ENCODE peak calls at places on chromosomes 4 and X, in eight cellular contexts. J is iPS-NIHi11, A is GM23248, C is ELF-1, R is mesenteric fat pad, Y is hypothalamus, K is sigmoid colon, S is EH. Q is an unnamed sample.

GRCh38 chr4:10981611-10982010 is 297.0 kb upstream of the CLNK start:
- DNase-seq in K (no peak), A (no peak), C (peak; percentile 73), R (no peak), Y (no peak), S (no peak), J (no peak), Q (no peak)

GRCh38 chrX:2502668-2503519 is 2.1 kb upstream of the DHRSX start:
- DNase-seq in R (peak; percentile 83), A (peak; percentile 39), S (peak; percentile 82), J (no peak), Y (no peak), K (no peak), C (no peak), Q (peak; percentile 30)

GRCh38 chrX:37921758-37922157 is 74.4 kb upstream of the DYNLT3 start:
- DNase-seq in R (no peak), Y (no peak), C (no peak), J (no peak), S (peak; percentile 51), A (peak; percentile 73), K (no peak), Q (no peak)

GRCh38 chr4:106868381-106869035 is 167.6 kb downstream of the DKK2 start:
- DNase-seq in Y (no peak), K (no peak), A (peak; percentile 46), S (peak; percentile 29), J (no peak), C (no peak), R (no peak), Q (peak; percentile 11)

GRCh38 chrX:150363561-150364346 is 637 bp downstream of the MAMLD1 start:
- DNase-seq in S (peak; percentile 54), J (peak; percentile 19), Y (peak; percentile 17), C (peak; percentile 52), K (no peak), A (peak; percentile 76), R (no peak), Q (no peak)

GRCh38 chr4:39043058-39043696 is 11.0 kb upstream of the TMEM156 start:
- DNase-seq in J (no peak), Y (no peak), A (no peak), C (peak; percentile 10), S (peak; percentile 79), R (no peak), K (no peak), Q (no peak)

GRCh38 chrX:119272882-119273806 is 37.1 kb downstream of the PGRMC1 start:
- DNase-seq in J (peak; percentile 83), K (peak; percentile 70), S (peak; percentile 36), C (peak; percentile 97), Y (no peak), A (peak; percentile 56), R (no peak), Q (no peak)

GRCh38 chr4:24282446-24282845 is 301.9 kb downstream of the DHX15 start:
- DNase-seq in Y (no peak), C (no peak), S (no peak), J (no peak), A (no peak), K (no peak), R (no peak), Q (no peak)

GRCh38 chr4:95107635-95108034 is 349.9 kb downstream of the BMPR1B start:
- DNase-seq in R (no peak), Y (no peak), J (no peak), A (peak; percentile 68), K (no peak), C (no peak), S (no peak), Q (no peak)

GRCh38 chrX:100649550-100650356 is 5.8 kb downstream of the SRPX2 start:
- DNase-seq in K (peak; percentile 92), R (no peak), Y (no peak), A (peak; percentile 90), S (peak; percentile 89), C (peak; percentile 85), J (peak; percentile 20), Q (peak; percentile 37)

GRCh38 chr4:21780158-21780557 is 168.4 kb downstream of the KCNIP4 start:
- DNase-seq in R (no peak), S (peak; percentile 32), A (peak; percentile 47), C (no peak), K (no peak), J (no peak), Y (no peak), Q (no peak)

GRCh38 chr4:102247041-102247440 is 98.2 kb downstream of the SLC39A8 start:
- DNase-seq in S (peak; percentile 3), K (no peak), C (no peak), A (peak; percentile 1), J (no peak), Y (no peak), R (no peak), Q (no peak)

GRCh38 chr4:166315721-166316467 is 442.9 kb downstream of the TLL1 start:
- DNase-seq in Y (no peak), R (no peak), C (peak; percentile 2), S (no peak), J (no peak), K (no peak), A (no peak), Q (no peak)

GRCh38 chrX:149718757-149719156 is 6.9 kb downstream of the MAGEA11 start:
- DNase-seq in J (no peak), Y (no peak), K (no peak), S (no peak), C (no peak), R (no peak), A (no peak), Q (no peak)

GRCh38 chrX:130082244-130083106 is 27.8 kb downstream of the ELF4 start:
- DNase-seq in A (peak; percentile 60), J (no peak), R (no peak), C (no peak), Y (no peak), S (peak; percentile 18), K (peak; percentile 72), Q (peak; percentile 59)

GRCh38 chrX:29962061-29962460 is 253.3 kb upstream of the MAGEB2 start:
- DNase-seq in C (no peak), Y (no peak), A (no peak), S (no peak), K (no peak), R (no peak), J (no peak), Q (no peak)

GRCh38 chrX:118049713-118050112 is 66.9 kb downstream of the KLHL13 start:
- DNase-seq in S (no peak), A (no peak), Y (no peak), R (no peak), J (no peak), K (no peak), C (no peak), Q (no peak)

Q was measured in hepatic stellate cell.